ENCODE peak calls at places on chromosomes 12 and 14, in five cellular contexts. X, H, Q, N and R are unnamed samples.

GRCh38 chr14:90839889-90840266 is 23.6 kb upstream of the TTC7B start:
- DNase-seq in X (no peak), N (no peak), H (peak; percentile 5), Q (no peak), R (no peak)

GRCh38 chr14:65472189-65472588 is 59.7 kb downstream of the FUT8 start:
- DNase-seq in X (no peak), N (no peak), H (no peak), Q (no peak), R (no peak)

GRCh38 chr12:123712780-123713319 is 697 bp downstream of the ATP6V0A2 start:
- DNase-seq in X (no peak), H (no peak), Q (no peak), N (peak; percentile 3), R (no peak)

GRCh38 chr12:124006582-124007170 is 33.7 kb downstream of the ZNF664 start:
- DNase-seq in X (no peak), H (no peak), N (no peak), Q (no peak), R (no peak)

GRCh38 chr14:59629384-59630158 is 53.0 kb upstream of the CCDC175 start:
- DNase-seq in N (no peak), H (no peak), X (no peak), Q (no peak), R (no peak)

GRCh38 chr14:66045572-66046021 is 440.6 kb upstream of the CCDC196 start:
- DNase-seq in X (no peak), N (peak; percentile 88), H (no peak), Q (peak; percentile 54), R (no peak)

GRCh38 chr12:123267991-123268843 is 3.4 kb downstream of the CDK2AP1 start:
- DNase-seq in N (no peak), H (no peak), X (peak; percentile 79), Q (peak; percentile 13), R (peak; percentile 78)

GRCh38 chr12:48779869-48780268 is 9.0 kb downstream of the ADCY6 start:
- DNase-seq in X (peak; percentile 89), Q (peak; percentile 44), N (peak; percentile 94), H (no peak), R (no peak)

GRCh38 chr12:53974084-53975018 is at the start of gene HOTAIR:
- DNase-seq in H (peak; percentile 31), N (no peak), X (no peak), Q (peak; percentile 59), R (no peak)

GRCh38 chr14:61438860-61439765 is 117.7 kb downstream of the PRKCH start:
- DNase-seq in N (peak; percentile 75), Q (peak; percentile 59), X (no peak), H (peak; percentile 53), R (peak; percentile 69)

GRCh38 chr12:85016423-85016822 is 19.7 kb downstream of the TSPAN19 start:
- DNase-seq in X (no peak), Q (peak; percentile 95), N (peak; percentile 96), H (no peak), R (no peak)

GRCh38 chr14:69921052-69921451 is 41.8 kb downstream of the SMOC1 start:
- DNase-seq in H (no peak), X (no peak), N (peak; percentile 49), Q (peak; percentile 60), R (no peak)

GRCh38 chr14:72892103-72892878 is 1.6 kb downstream of the DPF3 start:
- DNase-seq in H (peak; percentile 10), N (peak; percentile 55), Q (no peak), X (no peak), R (no peak)

GRCh38 chr12:117897379-117898161 is 71.2 kb downstream of the KSR2 start:
- DNase-seq in N (no peak), Q (no peak), X (no peak), H (no peak), R (no peak)

GRCh38 chr12:104596128-104596799 is 139.5 kb downstream of the CHST11 start:
- DNase-seq in H (no peak), N (peak; percentile 95), X (no peak), Q (peak; percentile 97), R (no peak)

GRCh38 chr12:115325858-115326257 is 641.9 kb upstream of the TBX3 start:
- DNase-seq in H (no peak), Q (no peak), X (no peak), N (no peak), R (no peak)

GRCh38 chr12:16675438-16675837 is 69.5 kb upstream of the LMO3 start:
- DNase-seq in Q (no peak), X (no peak), N (no peak), H (no peak), R (no peak)

GRCh38 chr12:108447168-108447840 is 67.8 kb upstream of the FICD start:
- DNase-seq in X (no peak), N (peak; percentile 2), Q (peak; percentile 16), H (no peak), R (no peak)

GRCh38 chr12:83793616-83794015 is 1106.9 kb downstream of the TMTC2 start:
- DNase-seq in X (no peak), N (no peak), Q (peak; percentile 39), H (no peak), R (no peak)

GRCh38 chr12:70763666-70764065 is 126.4 kb upstream of the PTPRB start:
- DNase-seq in N (no peak), X (no peak), H (no peak), Q (no peak), R (no peak)

GRCh38 chr12:44847888-44848770 is 28.0 kb downstream of the NELL2 start:
- DNase-seq in Q (no peak), H (no peak), N (no peak), X (no peak), R (no peak)

GRCh38 chr12:25553083-25553482 is at the start of gene LMNTD1:
- DNase-seq in H (no peak), N (peak; percentile 88), Q (peak; percentile 56), X (no peak), R (no peak)

GRCh38 chr14:104363891-104364760 is 215.4 kb upstream of the C14orf180 start:
- DNase-seq in H (no peak), X (peak; percentile 45), Q (no peak), N (no peak), R (peak; percentile 13)

GRCh38 chr14:90758959-90759358 is 57.3 kb downstream of the TTC7B start:
- DNase-seq in Q (peak; percentile 76), N (peak; percentile 67), H (peak; percentile 46), X (peak; percentile 86), R (peak; percentile 55)

GRCh38 chr12:67989184-67989965 is at the start of gene IFNG-AS1:
- DNase-seq in N (no peak), Q (no peak), H (no peak), X (no peak), R (no peak)

DNA sequence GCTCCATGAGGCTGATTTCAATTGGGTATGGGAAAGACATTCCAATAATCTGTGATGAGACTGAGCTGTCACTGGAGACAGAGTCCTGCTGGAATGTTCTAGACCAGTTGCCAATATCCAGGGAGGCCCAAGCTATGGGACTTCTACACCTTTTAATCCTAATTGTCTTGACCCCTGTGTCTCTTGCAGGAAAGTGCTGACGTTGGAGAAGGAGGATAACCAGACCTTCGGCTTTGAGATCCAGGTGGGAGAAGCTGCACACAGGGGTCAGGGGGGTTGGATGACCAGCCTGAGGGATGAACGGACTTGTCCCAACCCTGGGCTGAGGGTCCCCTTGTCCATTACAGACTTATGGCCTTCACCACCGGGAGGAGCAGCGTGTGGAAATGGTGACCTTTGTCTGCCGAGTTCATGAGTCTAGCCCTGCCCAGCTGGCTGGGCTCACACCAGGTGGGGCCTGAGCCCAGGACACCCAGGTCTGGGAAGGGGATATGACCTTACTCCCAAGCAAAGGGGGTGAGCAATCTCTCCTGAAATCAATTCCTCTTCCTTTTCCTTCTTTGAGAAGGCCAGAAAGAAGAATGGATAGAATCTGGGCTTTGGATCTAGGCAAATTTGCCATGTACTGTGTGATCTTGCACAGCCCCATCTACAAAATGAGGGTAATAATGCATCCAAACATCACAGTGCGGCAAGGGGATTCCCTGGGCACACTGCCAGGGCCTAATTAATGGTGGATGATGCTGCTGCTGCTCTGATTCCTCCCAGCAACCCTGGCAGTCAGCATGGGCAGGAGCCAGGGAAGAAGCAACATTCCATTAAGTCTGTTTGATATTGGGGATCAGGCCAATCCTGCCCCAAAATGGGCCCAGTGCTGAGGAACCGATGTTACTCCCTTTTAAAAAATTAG is 4.2 kb downstream of the TAMALIN start:
- DNase-seq in Q (no peak), X (no peak), H (no peak), N (no peak), R (no peak)
- H3K4me3 ChIP-seq in Q (no peak overlapping the region), X (no peak overlapping the region), H (no peak overlapping the region), N (peak overlapping the region; percentile 57), R (no peak overlapping the region)

DNA sequence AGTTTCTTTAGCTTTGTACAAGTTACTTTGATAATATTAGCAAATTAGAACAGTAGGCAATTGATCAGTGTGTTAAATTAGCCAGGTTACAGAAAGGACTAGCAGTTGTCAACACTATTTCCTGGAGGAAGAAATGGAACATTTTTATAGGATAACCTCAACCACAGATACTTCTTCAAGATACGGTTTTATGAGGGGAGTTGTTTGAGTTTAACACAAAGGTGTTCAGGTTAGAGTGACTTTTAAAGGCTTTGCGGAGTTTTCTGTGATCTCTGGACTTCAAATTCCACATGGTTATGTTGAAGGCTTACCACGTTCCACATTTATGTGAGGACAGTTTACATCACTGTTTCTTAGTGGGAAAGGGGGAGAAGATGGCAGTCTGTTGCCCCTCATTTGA is 19.3 kb downstream of the YARS2 start:
- DNase-seq in H (no peak), X (no peak), N (no peak), Q (no peak), R (no peak)
- H3K4me3 ChIP-seq in H (no peak overlapping the region), X (no peak overlapping the region), N (no peak overlapping the region), Q (no peak overlapping the region), R (no peak overlapping the region)

GRCh38 chr14:33282181-33282580 is 343.5 kb downstream of the NPAS3 start:
- DNase-seq in X (no peak), H (no peak), N (no peak), Q (peak; percentile 8), R (no peak)

GRCh38 chr14:33285902-33286700 is 347.4 kb downstream of the NPAS3 start:
- DNase-seq in N (no peak), Q (no peak), H (no peak), X (no peak), R (no peak)

GRCh38 chr14:33280646-33281045 is 342.0 kb downstream of the NPAS3 start:
- DNase-seq in H (no peak), N (no peak), Q (peak; percentile 20), X (no peak), R (no peak)

GRCh38 chr14:33279865-33280264 is 341.2 kb downstream of the NPAS3 start:
- DNase-seq in N (no peak), H (no peak), Q (no peak), X (no peak), R (no peak)

DNA sequence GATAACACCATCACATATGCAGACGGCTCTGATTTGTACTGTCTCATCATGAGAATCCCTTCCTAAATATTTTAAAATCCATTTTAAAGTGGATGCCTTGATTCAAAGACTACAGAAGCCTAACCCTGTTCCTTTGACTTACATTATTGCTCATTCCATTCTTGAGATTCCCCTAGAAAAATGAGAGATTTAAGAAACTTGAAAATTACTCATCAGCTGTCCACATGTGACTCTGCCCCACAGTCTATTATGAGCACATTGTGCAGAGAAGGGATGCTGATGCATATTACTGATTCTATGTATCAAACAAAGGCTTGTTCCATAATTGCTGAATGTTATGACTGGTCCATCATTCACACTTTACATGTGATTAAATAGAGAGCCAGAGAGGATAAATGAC is 344.1 kb downstream of the NPAS3 start:
- DNase-seq in H (no peak), N (no peak), Q (peak; percentile 44), X (no peak), R (no peak)
- H3K4me3 ChIP-seq in H (no peak overlapping the region), N (no peak overlapping the region), Q (no peak overlapping the region), X (no peak overlapping the region), R (no peak overlapping the region)

DNA sequence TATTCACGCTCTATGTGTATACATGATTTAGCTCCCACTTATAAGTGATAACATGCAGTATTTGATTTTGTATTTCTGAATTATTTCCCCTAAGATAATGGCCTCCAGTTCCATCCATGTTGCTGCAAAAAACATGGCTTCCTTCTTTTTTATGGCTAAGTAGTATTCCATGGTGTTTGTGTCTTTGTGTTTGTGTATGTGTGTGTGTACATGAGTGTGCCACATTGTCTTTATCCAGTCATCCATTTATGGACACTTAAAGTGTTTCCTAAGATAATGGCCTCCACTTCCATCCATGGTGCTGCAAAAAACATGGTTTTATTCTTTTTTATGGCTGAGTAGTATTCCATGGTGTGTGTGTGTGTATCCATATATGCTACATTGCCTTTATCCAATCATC is 25.1 kb downstream of the USP15 start:
- DNase-seq in X (no peak), H (no peak), Q (no peak), N (no peak), R (no peak)
- H3K4me3 ChIP-seq in X (no peak overlapping the region), H (no peak overlapping the region), Q (no peak overlapping the region), N (no peak overlapping the region), R (no peak overlapping the region)